ENCODE peak calls at places on chromosomes 11 and 22, in five cellular contexts. One of them, this sample, is unnamed.

GRCh38 chr22:46491936-46492335 is 45.5 kb downstream of the CELSR1 start:
- DNase-seq in right cardiac atrium: no peak
- DNase-seq in RPMI8226: no peak
- DNase-seq in nucleus accumbens: no peak
- DNase-seq in esophagus squamous epithelium: no peak
- DNase-seq in this sample: no peak

GRCh38 chr22:46604306-46604690 is 15.9 kb upstream of the GRAMD4 start:
- DNase-seq in nucleus accumbens: no peak
- DNase-seq in RPMI8226: peak; percentile 77
- DNase-seq in right cardiac atrium: no peak
- DNase-seq in esophagus squamous epithelium: no peak
- DNase-seq in this sample: no peak

GRCh38 chr11:35585411-35585810 is 32.8 kb upstream of the FJX1 start:
- DNase-seq in nucleus accumbens: no peak
- DNase-seq in esophagus squamous epithelium: no peak
- DNase-seq in right cardiac atrium: no peak
- DNase-seq in RPMI8226: no peak
- DNase-seq in this sample: no peak

GRCh38 chr11:74444173-74444832 is 23.0 kb downstream of the KCNE3 start:
- DNase-seq in RPMI8226: no peak
- DNase-seq in nucleus accumbens: no peak
- DNase-seq in esophagus squamous epithelium: no peak
- DNase-seq in right cardiac atrium: no peak
- DNase-seq in this sample: no peak

GRCh38 chr11:59197990-59198389 is 14.7 kb downstream of the MPEG1 start:
- DNase-seq in RPMI8226: no peak
- DNase-seq in esophagus squamous epithelium: no peak
- DNase-seq in right cardiac atrium: peak; percentile 89
- DNase-seq in nucleus accumbens: peak; percentile 74
- DNase-seq in this sample: peak; percentile 23

GRCh38 chr22:17430298-17430900 is 61.1 kb downstream of the CECR2 start:
- DNase-seq in nucleus accumbens: no peak
- DNase-seq in esophagus squamous epithelium: no peak
- DNase-seq in RPMI8226: no peak
- DNase-seq in right cardiac atrium: no peak
- DNase-seq in this sample: no peak

GRCh38 chr22:23385301-23386244 is 194.5 kb downstream of the IGLL1 start:
- DNase-seq in nucleus accumbens: peak; percentile 41
- DNase-seq in right cardiac atrium: peak; percentile 79
- DNase-seq in RPMI8226: peak; percentile 81
- DNase-seq in esophagus squamous epithelium: no peak
- DNase-seq in this sample: peak; percentile 71

GRCh38 chr22:36740716-36741115 is 35.2 kb downstream of the IFT27 start:
- DNase-seq in esophagus squamous epithelium: no peak
- DNase-seq in nucleus accumbens: no peak
- DNase-seq in right cardiac atrium: no peak
- DNase-seq in RPMI8226: no peak
- DNase-seq in this sample: no peak

GRCh38 chr11:69496631-69497220 is 15.3 kb downstream of the LINC01488 start:
- DNase-seq in esophagus squamous epithelium: no peak
- DNase-seq in RPMI8226: no peak
- DNase-seq in right cardiac atrium: no peak
- DNase-seq in nucleus accumbens: no peak
- DNase-seq in this sample: no peak

GRCh38 chr11:35664977-35665441 is 2.4 kb downstream of the TRIM44 start:
- DNase-seq in nucleus accumbens: no peak
- DNase-seq in right cardiac atrium: no peak
- DNase-seq in esophagus squamous epithelium: no peak
- DNase-seq in RPMI8226: no peak
- DNase-seq in this sample: no peak

GRCh38 chr11:69360606-69361005 is 66.7 kb downstream of the MYEOV start:
- DNase-seq in esophagus squamous epithelium: no peak
- DNase-seq in right cardiac atrium: no peak
- DNase-seq in nucleus accumbens: no peak
- DNase-seq in RPMI8226: no peak
- DNase-seq in this sample: no peak

GRCh38 chr11:77729063-77729462 is 91.5 kb downstream of the RSF1 start:
- DNase-seq in nucleus accumbens: no peak
- DNase-seq in RPMI8226: no peak
- DNase-seq in esophagus squamous epithelium: no peak
- DNase-seq in right cardiac atrium: no peak
- DNase-seq in this sample: no peak

GRCh38 chr11:100512475-100512874 is 174.6 kb upstream of the ARHGAP42 start:
- DNase-seq in nucleus accumbens: no peak
- DNase-seq in right cardiac atrium: no peak
- DNase-seq in RPMI8226: no peak
- DNase-seq in esophagus squamous epithelium: no peak
- DNase-seq in this sample: no peak

GRCh38 chr11:57315491-57315890 is 9.3 kb downstream of the TNKS1BP1 start:
- DNase-seq in esophagus squamous epithelium: no peak
- DNase-seq in right cardiac atrium: peak; percentile 15
- DNase-seq in RPMI8226: no peak
- DNase-seq in nucleus accumbens: no peak
- DNase-seq in this sample: no peak

GRCh38 chr11:128837627-128838026 is 29.5 kb downstream of the KCNJ1 start:
- DNase-seq in esophagus squamous epithelium: no peak
- DNase-seq in right cardiac atrium: no peak
- DNase-seq in nucleus accumbens: no peak
- DNase-seq in RPMI8226: no peak
- DNase-seq in this sample: no peak

GRCh38 chr11:31813961-31814868 is 3.1 kb upstream of the PAX6 start:
- DNase-seq in esophagus squamous epithelium: no peak
- DNase-seq in RPMI8226: no peak
- DNase-seq in right cardiac atrium: no peak
- DNase-seq in nucleus accumbens: no peak
- DNase-seq in this sample: no peak

GRCh38 chr11:14789879-14790484 is 102.0 kb downstream of the CYP2R1 start:
- DNase-seq in esophagus squamous epithelium: no peak
- DNase-seq in RPMI8226: no peak
- DNase-seq in nucleus accumbens: no peak
- DNase-seq in right cardiac atrium: no peak
- DNase-seq in this sample: no peak

GRCh38 chr22:48321986-48322545 is 1505.6 kb downstream of the BRD1 start:
- DNase-seq in right cardiac atrium: no peak
- DNase-seq in esophagus squamous epithelium: no peak
- DNase-seq in RPMI8226: no peak
- DNase-seq in nucleus accumbens: no peak
- DNase-seq in this sample: no peak

GRCh38 chr11:83951521-83951920 is 665.4 kb upstream of the CCDC90B start:
- DNase-seq in esophagus squamous epithelium: no peak
- DNase-seq in RPMI8226: no peak
- DNase-seq in right cardiac atrium: no peak
- DNase-seq in nucleus accumbens: no peak
- DNase-seq in this sample: no peak

GRCh38 chr11:124839051-124839971 is 25.9 kb upstream of the ROBO3 start:
- DNase-seq in right cardiac atrium: no peak
- DNase-seq in esophagus squamous epithelium: no peak
- DNase-seq in nucleus accumbens: no peak
- DNase-seq in RPMI8226: no peak
- DNase-seq in this sample: no peak

GRCh38 chr11:133153031-133153430 is 379.3 kb downstream of the OPCML start:
- DNase-seq in right cardiac atrium: no peak
- DNase-seq in esophagus squamous epithelium: no peak
- DNase-seq in nucleus accumbens: peak; percentile 2
- DNase-seq in RPMI8226: no peak
- DNase-seq in this sample: no peak

GRCh38 chr22:45831394-45831793 is 145.6 kb downstream of the WNT7B start:
- DNase-seq in esophagus squamous epithelium: no peak
- DNase-seq in right cardiac atrium: no peak
- DNase-seq in RPMI8226: peak; percentile 20
- DNase-seq in nucleus accumbens: no peak
- DNase-seq in this sample: no peak

GRCh38 chr11:111922803-111923202 is 4.1 kb downstream of the C11orf52 start:
- DNase-seq in right cardiac atrium: no peak
- DNase-seq in esophagus squamous epithelium: no peak
- DNase-seq in RPMI8226: no peak
- DNase-seq in nucleus accumbens: no peak
- DNase-seq in this sample: no peak